ENCODE peak calls at places on chromosomes 1 and 21, in eight cellular contexts. One of them, this sample, is unnamed.

GRCh38 chr1:215793210-215793609 is 226.1 kb downstream of the KCTD3 start:
- DNase-seq in activated CD4-positive, alpha-beta T cell treated with anti-CD3 and anti-CD28 coated beads, Interleukin-2, amount 50 U/mL, for 1 hour: no peak
- DNase-seq in activated T-helper 1 cell treated with Interleukin-2 at 50 U/mL for 16 hours: no peak
- DNase-seq in H7: no peak
- DNase-seq in HTR-8/SVneo: peak
- DNase-seq in stimulated activated CD8-positive, alpha-beta memory T cell treated with anti-CD3 and anti-CD28 coated beads, Interleukin-15, amount 100 ng/mL, for 1 hour: no peak
- DNase-seq in GM13976: no peak
- DNase-seq in T47D: peak
- DNase-seq in this sample: no peak

GRCh38 chr1:212520299-212520698 is 87.6 kb downstream of the NENF start:
- DNase-seq in activated CD4-positive, alpha-beta T cell treated with anti-CD3 and anti-CD28 coated beads, Interleukin-2, amount 50 U/mL, for 1 hour: no peak
- DNase-seq in activated T-helper 1 cell treated with Interleukin-2 at 50 U/mL for 16 hours: no peak
- DNase-seq in H7: no peak
- DNase-seq in HTR-8/SVneo: no peak
- DNase-seq in stimulated activated CD8-positive, alpha-beta memory T cell treated with anti-CD3 and anti-CD28 coated beads, Interleukin-15, amount 100 ng/mL, for 1 hour: no peak
- DNase-seq in GM13976: no peak
- DNase-seq in T47D: no peak
- DNase-seq in this sample: no peak

GRCh38 chr21:25862596-25862995 is 127.8 kb downstream of the GABPA start:
- DNase-seq in activated CD4-positive, alpha-beta T cell treated with anti-CD3 and anti-CD28 coated beads, Interleukin-2, amount 50 U/mL, for 1 hour: no peak
- DNase-seq in activated T-helper 1 cell treated with Interleukin-2 at 50 U/mL for 16 hours: no peak
- DNase-seq in H7: peak
- DNase-seq in HTR-8/SVneo: peak
- DNase-seq in stimulated activated CD8-positive, alpha-beta memory T cell treated with anti-CD3 and anti-CD28 coated beads, Interleukin-15, amount 100 ng/mL, for 1 hour: no peak
- DNase-seq in GM13976: peak
- DNase-seq in T47D: peak
- DNase-seq in this sample: peak

GRCh38 chr1:31182352-31182751 is 57.3 kb downstream of the NKAIN1 start:
- DNase-seq in activated CD4-positive, alpha-beta T cell treated with anti-CD3 and anti-CD28 coated beads, Interleukin-2, amount 50 U/mL, for 1 hour: peak
- DNase-seq in activated T-helper 1 cell treated with Interleukin-2 at 50 U/mL for 16 hours: peak
- DNase-seq in H7: peak
- DNase-seq in HTR-8/SVneo: peak
- DNase-seq in stimulated activated CD8-positive, alpha-beta memory T cell treated with anti-CD3 and anti-CD28 coated beads, Interleukin-15, amount 100 ng/mL, for 1 hour: peak
- DNase-seq in GM13976: peak
- DNase-seq in T47D: peak
- DNase-seq in this sample: peak

GRCh38 chr1:178548108-178548507 is 35.2 kb downstream of the TEX35 start:
- DNase-seq in activated CD4-positive, alpha-beta T cell treated with anti-CD3 and anti-CD28 coated beads, Interleukin-2, amount 50 U/mL, for 1 hour: no peak
- DNase-seq in activated T-helper 1 cell treated with Interleukin-2 at 50 U/mL for 16 hours: no peak
- DNase-seq in H7: no peak
- DNase-seq in HTR-8/SVneo: no peak
- DNase-seq in stimulated activated CD8-positive, alpha-beta memory T cell treated with anti-CD3 and anti-CD28 coated beads, Interleukin-15, amount 100 ng/mL, for 1 hour: no peak
- DNase-seq in GM13976: no peak
- DNase-seq in T47D: peak
- DNase-seq in this sample: no peak

GRCh38 chr1:201883786-201884185 is 4.9 kb upstream of the SHISA4 start:
- DNase-seq in activated CD4-positive, alpha-beta T cell treated with anti-CD3 and anti-CD28 coated beads, Interleukin-2, amount 50 U/mL, for 1 hour: no peak
- DNase-seq in activated T-helper 1 cell treated with Interleukin-2 at 50 U/mL for 16 hours: no peak
- DNase-seq in H7: peak
- DNase-seq in HTR-8/SVneo: no peak
- DNase-seq in stimulated activated CD8-positive, alpha-beta memory T cell treated with anti-CD3 and anti-CD28 coated beads, Interleukin-15, amount 100 ng/mL, for 1 hour: no peak
- DNase-seq in GM13976: no peak
- DNase-seq in T47D: no peak
- DNase-seq in this sample: no peak

GRCh38 chr1:158285756-158286241 is 3.9 kb upstream of the CD1C start:
- DNase-seq in activated CD4-positive, alpha-beta T cell treated with anti-CD3 and anti-CD28 coated beads, Interleukin-2, amount 50 U/mL, for 1 hour: no peak
- DNase-seq in activated T-helper 1 cell treated with Interleukin-2 at 50 U/mL for 16 hours: no peak
- DNase-seq in H7: no peak
- DNase-seq in HTR-8/SVneo: no peak
- DNase-seq in stimulated activated CD8-positive, alpha-beta memory T cell treated with anti-CD3 and anti-CD28 coated beads, Interleukin-15, amount 100 ng/mL, for 1 hour: no peak
- DNase-seq in GM13976: peak
- DNase-seq in T47D: no peak
- DNase-seq in this sample: no peak

GRCh38 chr1:84888753-84889152 is 4.3 kb downstream of the LPAR3 start:
- DNase-seq in activated CD4-positive, alpha-beta T cell treated with anti-CD3 and anti-CD28 coated beads, Interleukin-2, amount 50 U/mL, for 1 hour: peak
- DNase-seq in activated T-helper 1 cell treated with Interleukin-2 at 50 U/mL for 16 hours: no peak
- DNase-seq in H7: no peak
- DNase-seq in HTR-8/SVneo: no peak
- DNase-seq in stimulated activated CD8-positive, alpha-beta memory T cell treated with anti-CD3 and anti-CD28 coated beads, Interleukin-15, amount 100 ng/mL, for 1 hour: no peak
- DNase-seq in GM13976: no peak
- DNase-seq in T47D: no peak
- DNase-seq in this sample: no peak

GRCh38 chr1:44819594-44820327 is 11.4 kb downstream of the BTBD19 start:
- DNase-seq in activated CD4-positive, alpha-beta T cell treated with anti-CD3 and anti-CD28 coated beads, Interleukin-2, amount 50 U/mL, for 1 hour: peak
- DNase-seq in activated T-helper 1 cell treated with Interleukin-2 at 50 U/mL for 16 hours: peak
- DNase-seq in H7: peak
- DNase-seq in HTR-8/SVneo: peak
- DNase-seq in stimulated activated CD8-positive, alpha-beta memory T cell treated with anti-CD3 and anti-CD28 coated beads, Interleukin-15, amount 100 ng/mL, for 1 hour: peak
- DNase-seq in GM13976: peak
- DNase-seq in T47D: peak
- DNase-seq in this sample: peak

GRCh38 chr1:42258218-42258617 is 76.8 kb downstream of the FOXJ3 start:
- DNase-seq in activated CD4-positive, alpha-beta T cell treated with anti-CD3 and anti-CD28 coated beads, Interleukin-2, amount 50 U/mL, for 1 hour: no peak
- DNase-seq in activated T-helper 1 cell treated with Interleukin-2 at 50 U/mL for 16 hours: no peak
- DNase-seq in H7: no peak
- DNase-seq in HTR-8/SVneo: no peak
- DNase-seq in stimulated activated CD8-positive, alpha-beta memory T cell treated with anti-CD3 and anti-CD28 coated beads, Interleukin-15, amount 100 ng/mL, for 1 hour: no peak
- DNase-seq in GM13976: no peak
- DNase-seq in T47D: no peak
- DNase-seq in this sample: no peak

GRCh38 chr1:22670352-22670964 is 17.4 kb downstream of the C1QB start:
- DNase-seq in activated CD4-positive, alpha-beta T cell treated with anti-CD3 and anti-CD28 coated beads, Interleukin-2, amount 50 U/mL, for 1 hour: no peak
- DNase-seq in activated T-helper 1 cell treated with Interleukin-2 at 50 U/mL for 16 hours: no peak
- DNase-seq in H7: no peak
- DNase-seq in HTR-8/SVneo: no peak
- DNase-seq in stimulated activated CD8-positive, alpha-beta memory T cell treated with anti-CD3 and anti-CD28 coated beads, Interleukin-15, amount 100 ng/mL, for 1 hour: no peak
- DNase-seq in GM13976: no peak
- DNase-seq in T47D: no peak
- DNase-seq in this sample: no peak

GRCh38 chr1:245153645-245154428 is 948 bp upstream of the KIF26B start:
- DNase-seq in activated CD4-positive, alpha-beta T cell treated with anti-CD3 and anti-CD28 coated beads, Interleukin-2, amount 50 U/mL, for 1 hour: no peak
- DNase-seq in activated T-helper 1 cell treated with Interleukin-2 at 50 U/mL for 16 hours: no peak
- DNase-seq in H7: peak
- DNase-seq in HTR-8/SVneo: no peak
- DNase-seq in stimulated activated CD8-positive, alpha-beta memory T cell treated with anti-CD3 and anti-CD28 coated beads, Interleukin-15, amount 100 ng/mL, for 1 hour: no peak
- DNase-seq in GM13976: peak
- DNase-seq in T47D: peak
- DNase-seq in this sample: no peak

GRCh38 chr1:33295450-33296081 is 25.3 kb downstream of the A3GALT2 start:
- DNase-seq in activated CD4-positive, alpha-beta T cell treated with anti-CD3 and anti-CD28 coated beads, Interleukin-2, amount 50 U/mL, for 1 hour: peak
- DNase-seq in activated T-helper 1 cell treated with Interleukin-2 at 50 U/mL for 16 hours: peak
- DNase-seq in H7: peak
- DNase-seq in HTR-8/SVneo: peak
- DNase-seq in stimulated activated CD8-positive, alpha-beta memory T cell treated with anti-CD3 and anti-CD28 coated beads, Interleukin-15, amount 100 ng/mL, for 1 hour: peak
- DNase-seq in GM13976: peak
- DNase-seq in T47D: peak
- DNase-seq in this sample: peak

GRCh38 chr1:202274611-202275010 is 67.1 kb downstream of the UBE2T start:
- DNase-seq in activated CD4-positive, alpha-beta T cell treated with anti-CD3 and anti-CD28 coated beads, Interleukin-2, amount 50 U/mL, for 1 hour: peak
- DNase-seq in activated T-helper 1 cell treated with Interleukin-2 at 50 U/mL for 16 hours: peak
- DNase-seq in H7: peak
- DNase-seq in HTR-8/SVneo: no peak
- DNase-seq in stimulated activated CD8-positive, alpha-beta memory T cell treated with anti-CD3 and anti-CD28 coated beads, Interleukin-15, amount 100 ng/mL, for 1 hour: peak
- DNase-seq in GM13976: peak
- DNase-seq in T47D: peak
- DNase-seq in this sample: no peak

GRCh38 chr1:245045087-245045881 is 109.5 kb upstream of the KIF26B start:
- DNase-seq in activated CD4-positive, alpha-beta T cell treated with anti-CD3 and anti-CD28 coated beads, Interleukin-2, amount 50 U/mL, for 1 hour: no peak
- DNase-seq in activated T-helper 1 cell treated with Interleukin-2 at 50 U/mL for 16 hours: no peak
- DNase-seq in H7: no peak
- DNase-seq in HTR-8/SVneo: no peak
- DNase-seq in stimulated activated CD8-positive, alpha-beta memory T cell treated with anti-CD3 and anti-CD28 coated beads, Interleukin-15, amount 100 ng/mL, for 1 hour: no peak
- DNase-seq in GM13976: no peak
- DNase-seq in T47D: peak
- DNase-seq in this sample: no peak

GRCh38 chr1:14810631-14811325 is 212.3 kb downstream of the KAZN start:
- DNase-seq in activated CD4-positive, alpha-beta T cell treated with anti-CD3 and anti-CD28 coated beads, Interleukin-2, amount 50 U/mL, for 1 hour: no peak
- DNase-seq in activated T-helper 1 cell treated with Interleukin-2 at 50 U/mL for 16 hours: no peak
- DNase-seq in H7: no peak
- DNase-seq in HTR-8/SVneo: no peak
- DNase-seq in stimulated activated CD8-positive, alpha-beta memory T cell treated with anti-CD3 and anti-CD28 coated beads, Interleukin-15, amount 100 ng/mL, for 1 hour: no peak
- DNase-seq in GM13976: no peak
- DNase-seq in T47D: no peak
- DNase-seq in this sample: no peak

GRCh38 chr21:31132574-31133242 is 94.4 kb upstream of the KRTAP19-8 start:
- DNase-seq in activated CD4-positive, alpha-beta T cell treated with anti-CD3 and anti-CD28 coated beads, Interleukin-2, amount 50 U/mL, for 1 hour: peak
- DNase-seq in activated T-helper 1 cell treated with Interleukin-2 at 50 U/mL for 16 hours: peak
- DNase-seq in H7: no peak
- DNase-seq in HTR-8/SVneo: no peak
- DNase-seq in stimulated activated CD8-positive, alpha-beta memory T cell treated with anti-CD3 and anti-CD28 coated beads, Interleukin-15, amount 100 ng/mL, for 1 hour: peak
- DNase-seq in GM13976: no peak
- DNase-seq in T47D: no peak
- DNase-seq in this sample: peak

GRCh38 chr1:63892632-63893395 is 119.0 kb downstream of the ROR1 start:
- DNase-seq in activated CD4-positive, alpha-beta T cell treated with anti-CD3 and anti-CD28 coated beads, Interleukin-2, amount 50 U/mL, for 1 hour: no peak
- DNase-seq in activated T-helper 1 cell treated with Interleukin-2 at 50 U/mL for 16 hours: no peak
- DNase-seq in H7: no peak
- DNase-seq in HTR-8/SVneo: no peak
- DNase-seq in stimulated activated CD8-positive, alpha-beta memory T cell treated with anti-CD3 and anti-CD28 coated beads, Interleukin-15, amount 100 ng/mL, for 1 hour: no peak
- DNase-seq in GM13976: peak
- DNase-seq in T47D: no peak
- DNase-seq in this sample: no peak

GRCh38 chr21:26834181-26834945 is 10.8 kb downstream of the ADAMTS1 start:
- DNase-seq in activated CD4-positive, alpha-beta T cell treated with anti-CD3 and anti-CD28 coated beads, Interleukin-2, amount 50 U/mL, for 1 hour: no peak
- DNase-seq in activated T-helper 1 cell treated with Interleukin-2 at 50 U/mL for 16 hours: no peak
- DNase-seq in H7: no peak
- DNase-seq in HTR-8/SVneo: no peak
- DNase-seq in stimulated activated CD8-positive, alpha-beta memory T cell treated with anti-CD3 and anti-CD28 coated beads, Interleukin-15, amount 100 ng/mL, for 1 hour: no peak
- DNase-seq in GM13976: no peak
- DNase-seq in T47D: no peak
- DNase-seq in this sample: no peak

GRCh38 chr21:35370071-35370470 is 321.0 kb upstream of the RUNX1 start:
- DNase-seq in activated CD4-positive, alpha-beta T cell treated with anti-CD3 and anti-CD28 coated beads, Interleukin-2, amount 50 U/mL, for 1 hour: no peak
- DNase-seq in activated T-helper 1 cell treated with Interleukin-2 at 50 U/mL for 16 hours: no peak
- DNase-seq in H7: no peak
- DNase-seq in HTR-8/SVneo: no peak
- DNase-seq in stimulated activated CD8-positive, alpha-beta memory T cell treated with anti-CD3 and anti-CD28 coated beads, Interleukin-15, amount 100 ng/mL, for 1 hour: no peak
- DNase-seq in GM13976: no peak
- DNase-seq in T47D: no peak
- DNase-seq in this sample: no peak

GRCh38 chr21:21631961-21632360 is 633.8 kb downstream of the NCAM2 start:
- DNase-seq in activated CD4-positive, alpha-beta T cell treated with anti-CD3 and anti-CD28 coated beads, Interleukin-2, amount 50 U/mL, for 1 hour: no peak
- DNase-seq in activated T-helper 1 cell treated with Interleukin-2 at 50 U/mL for 16 hours: no peak
- DNase-seq in H7: no peak
- DNase-seq in HTR-8/SVneo: no peak
- DNase-seq in stimulated activated CD8-positive, alpha-beta memory T cell treated with anti-CD3 and anti-CD28 coated beads, Interleukin-15, amount 100 ng/mL, for 1 hour: no peak
- DNase-seq in GM13976: no peak
- DNase-seq in T47D: no peak
- DNase-seq in this sample: no peak

GRCh38 chr21:44880762-44881585 is 7.5 kb upstream of the PTTG1IP start:
- DNase-seq in activated CD4-positive, alpha-beta T cell treated with anti-CD3 and anti-CD28 coated beads, Interleukin-2, amount 50 U/mL, for 1 hour: no peak
- DNase-seq in activated T-helper 1 cell treated with Interleukin-2 at 50 U/mL for 16 hours: no peak
- DNase-seq in H7: no peak
- DNase-seq in HTR-8/SVneo: peak
- DNase-seq in stimulated activated CD8-positive, alpha-beta memory T cell treated with anti-CD3 and anti-CD28 coated beads, Interleukin-15, amount 100 ng/mL, for 1 hour: no peak
- DNase-seq in GM13976: no peak
- DNase-seq in T47D: no peak
- DNase-seq in this sample: no peak

GRCh38 chr1:44559361-44559760 is 114.9 kb downstream of the TMEM53 start:
- DNase-seq in activated CD4-positive, alpha-beta T cell treated with anti-CD3 and anti-CD28 coated beads, Interleukin-2, amount 50 U/mL, for 1 hour: no peak
- DNase-seq in activated T-helper 1 cell treated with Interleukin-2 at 50 U/mL for 16 hours: no peak
- DNase-seq in H7: no peak
- DNase-seq in HTR-8/SVneo: no peak
- DNase-seq in stimulated activated CD8-positive, alpha-beta memory T cell treated with anti-CD3 and anti-CD28 coated beads, Interleukin-15, amount 100 ng/mL, for 1 hour: no peak
- DNase-seq in GM13976: no peak
- DNase-seq in T47D: no peak
- DNase-seq in this sample: no peak

GRCh38 chr1:56911098-56911497 is 54.7 kb downstream of the C8B start:
- DNase-seq in activated CD4-positive, alpha-beta T cell treated with anti-CD3 and anti-CD28 coated beads, Interleukin-2, amount 50 U/mL, for 1 hour: no peak
- DNase-seq in activated T-helper 1 cell treated with Interleukin-2 at 50 U/mL for 16 hours: no peak
- DNase-seq in H7: no peak
- DNase-seq in HTR-8/SVneo: no peak
- DNase-seq in stimulated activated CD8-positive, alpha-beta memory T cell treated with anti-CD3 and anti-CD28 coated beads, Interleukin-15, amount 100 ng/mL, for 1 hour: no peak
- DNase-seq in GM13976: no peak
- DNase-seq in T47D: no peak
- DNase-seq in this sample: no peak

GRCh38 chr21:31731112-31731801 is 661 bp downstream of the SCAF4 start:
- DNase-seq in activated CD4-positive, alpha-beta T cell treated with anti-CD3 and anti-CD28 coated beads, Interleukin-2, amount 50 U/mL, for 1 hour: peak
- DNase-seq in activated T-helper 1 cell treated with Interleukin-2 at 50 U/mL for 16 hours: peak
- DNase-seq in H7: peak
- DNase-seq in HTR-8/SVneo: no peak
- DNase-seq in stimulated activated CD8-positive, alpha-beta memory T cell treated with anti-CD3 and anti-CD28 coated beads, Interleukin-15, amount 100 ng/mL, for 1 hour: peak
- DNase-seq in GM13976: peak
- DNase-seq in T47D: peak
- DNase-seq in this sample: peak

GRCh38 chr1:163035791-163036249 is 33.3 kb upstream of the RGS4 start:
- DNase-seq in activated CD4-positive, alpha-beta T cell treated with anti-CD3 and anti-CD28 coated beads, Interleukin-2, amount 50 U/mL, for 1 hour: no peak
- DNase-seq in activated T-helper 1 cell treated with Interleukin-2 at 50 U/mL for 16 hours: no peak
- DNase-seq in H7: no peak
- DNase-seq in HTR-8/SVneo: peak
- DNase-seq in stimulated activated CD8-positive, alpha-beta memory T cell treated with anti-CD3 and anti-CD28 coated beads, Interleukin-15, amount 100 ng/mL, for 1 hour: no peak
- DNase-seq in GM13976: no peak
- DNase-seq in T47D: no peak
- DNase-seq in this sample: no peak

GRCh38 chr1:26529655-26530539 is at the start of gene RPS6KA1:
- DNase-seq in activated CD4-positive, alpha-beta T cell treated with anti-CD3 and anti-CD28 coated beads, Interleukin-2, amount 50 U/mL, for 1 hour: peak
- DNase-seq in activated T-helper 1 cell treated with Interleukin-2 at 50 U/mL for 16 hours: peak
- DNase-seq in H7: peak
- DNase-seq in HTR-8/SVneo: peak
- DNase-seq in stimulated activated CD8-positive, alpha-beta memory T cell treated with anti-CD3 and anti-CD28 coated beads, Interleukin-15, amount 100 ng/mL, for 1 hour: no peak
- DNase-seq in GM13976: peak
- DNase-seq in T47D: peak
- DNase-seq in this sample: peak

GRCh38 chr1:208526726-208527125 is 282.5 kb upstream of the PLXNA2 start:
- DNase-seq in activated CD4-positive, alpha-beta T cell treated with anti-CD3 and anti-CD28 coated beads, Interleukin-2, amount 50 U/mL, for 1 hour: no peak
- DNase-seq in activated T-helper 1 cell treated with Interleukin-2 at 50 U/mL for 16 hours: no peak
- DNase-seq in H7: no peak
- DNase-seq in HTR-8/SVneo: no peak
- DNase-seq in stimulated activated CD8-positive, alpha-beta memory T cell treated with anti-CD3 and anti-CD28 coated beads, Interleukin-15, amount 100 ng/mL, for 1 hour: no peak
- DNase-seq in GM13976: no peak
- DNase-seq in T47D: no peak
- DNase-seq in this sample: no peak

GRCh38 chr1:179217943-179218507 is 11.5 kb downstream of the ABL2 start:
- DNase-seq in activated CD4-positive, alpha-beta T cell treated with anti-CD3 and anti-CD28 coated beads, Interleukin-2, amount 50 U/mL, for 1 hour: no peak
- DNase-seq in activated T-helper 1 cell treated with Interleukin-2 at 50 U/mL for 16 hours: no peak
- DNase-seq in H7: no peak
- DNase-seq in HTR-8/SVneo: no peak
- DNase-seq in stimulated activated CD8-positive, alpha-beta memory T cell treated with anti-CD3 and anti-CD28 coated beads, Interleukin-15, amount 100 ng/mL, for 1 hour: no peak
- DNase-seq in GM13976: no peak
- DNase-seq in T47D: no peak
- DNase-seq in this sample: no peak

GRCh38 chr21:43718872-43719747 is at the start of gene PDXK:
- DNase-seq in activated CD4-positive, alpha-beta T cell treated with anti-CD3 and anti-CD28 coated beads, Interleukin-2, amount 50 U/mL, for 1 hour: peak
- DNase-seq in activated T-helper 1 cell treated with Interleukin-2 at 50 U/mL for 16 hours: peak
- DNase-seq in H7: peak
- DNase-seq in HTR-8/SVneo: peak
- DNase-seq in stimulated activated CD8-positive, alpha-beta memory T cell treated with anti-CD3 and anti-CD28 coated beads, Interleukin-15, amount 100 ng/mL, for 1 hour: peak
- DNase-seq in GM13976: peak
- DNase-seq in T47D: peak
- DNase-seq in this sample: peak

GRCh38 chr1:89351622-89352311 is 12.1 kb upstream of the GBP6 start:
- DNase-seq in activated CD4-positive, alpha-beta T cell treated with anti-CD3 and anti-CD28 coated beads, Interleukin-2, amount 50 U/mL, for 1 hour: no peak
- DNase-seq in activated T-helper 1 cell treated with Interleukin-2 at 50 U/mL for 16 hours: no peak
- DNase-seq in H7: no peak
- DNase-seq in HTR-8/SVneo: no peak
- DNase-seq in stimulated activated CD8-positive, alpha-beta memory T cell treated with anti-CD3 and anti-CD28 coated beads, Interleukin-15, amount 100 ng/mL, for 1 hour: no peak
- DNase-seq in GM13976: no peak
- DNase-seq in T47D: no peak
- DNase-seq in this sample: no peak

GRCh38 chr1:241837901-241838300 is 10.1 kb upstream of the EXO1 start:
- DNase-seq in activated CD4-positive, alpha-beta T cell treated with anti-CD3 and anti-CD28 coated beads, Interleukin-2, amount 50 U/mL, for 1 hour: no peak
- DNase-seq in activated T-helper 1 cell treated with Interleukin-2 at 50 U/mL for 16 hours: no peak
- DNase-seq in H7: no peak
- DNase-seq in HTR-8/SVneo: peak
- DNase-seq in stimulated activated CD8-positive, alpha-beta memory T cell treated with anti-CD3 and anti-CD28 coated beads, Interleukin-15, amount 100 ng/mL, for 1 hour: no peak
- DNase-seq in GM13976: no peak
- DNase-seq in T47D: no peak
- DNase-seq in this sample: no peak

GRCh38 chr21:41832230-41833137 is 46.7 kb downstream of the PRDM15 start:
- DNase-seq in activated CD4-positive, alpha-beta T cell treated with anti-CD3 and anti-CD28 coated beads, Interleukin-2, amount 50 U/mL, for 1 hour: no peak
- DNase-seq in activated T-helper 1 cell treated with Interleukin-2 at 50 U/mL for 16 hours: no peak
- DNase-seq in H7: peak
- DNase-seq in HTR-8/SVneo: no peak
- DNase-seq in stimulated activated CD8-positive, alpha-beta memory T cell treated with anti-CD3 and anti-CD28 coated beads, Interleukin-15, amount 100 ng/mL, for 1 hour: no peak
- DNase-seq in GM13976: no peak
- DNase-seq in T47D: no peak
- DNase-seq in this sample: peak

GRCh38 chr1:207822602-207823451 is 71.0 kb downstream of the CD46 start:
- DNase-seq in activated CD4-positive, alpha-beta T cell treated with anti-CD3 and anti-CD28 coated beads, Interleukin-2, amount 50 U/mL, for 1 hour: peak
- DNase-seq in activated T-helper 1 cell treated with Interleukin-2 at 50 U/mL for 16 hours: peak
- DNase-seq in H7: peak
- DNase-seq in HTR-8/SVneo: no peak
- DNase-seq in stimulated activated CD8-positive, alpha-beta memory T cell treated with anti-CD3 and anti-CD28 coated beads, Interleukin-15, amount 100 ng/mL, for 1 hour: peak
- DNase-seq in GM13976: peak
- DNase-seq in T47D: peak
- DNase-seq in this sample: peak